ENCODE peak calls at places on chromosome 6, in four cellular contexts. B is vagina, H is stomach, M is ovary. X is an unnamed sample.

GRCh38 chr6:29451471-29452193 is 5.2 kb downstream of the OR11A1 start:
- DNase-seq in B (no peak), H (no peak), M (no peak), X (no peak)

GRCh38 chr6:17318435-17319165 is 37.4 kb downstream of the RBM24 start:
- DNase-seq in B (no peak), M (no peak), H (no peak), X (no peak)

GRCh38 chr6:51827580-51827979 is 259.8 kb downstream of the PKHD1 start:
- DNase-seq in B (no peak), H (no peak), M (no peak), X (no peak)

GRCh38 chr6:10412948-10413849 is 1.7 kb downstream of the TFAP2A start:
- DNase-seq in H (peak; percentile 73), B (peak; percentile 95), M (peak; percentile 30), X (peak; percentile 92)

GRCh38 chr6:98832282-98833100 is 1.9 kb upstream of the POU3F2 start:
- DNase-seq in B (no peak), H (no peak), M (peak; percentile 34), X (no peak)

GRCh38 chr6:82506526-82506925 is 142.9 kb downstream of the TPBG start:
- DNase-seq in B (no peak), H (no peak), M (no peak), X (no peak)

GRCh38 chr6:11854418-11855165 is 76.0 kb upstream of the ADTRP start:
- DNase-seq in B (no peak), H (no peak), M (no peak), X (no peak)

GRCh38 chr6:13014551-13015378 is 298.2 kb downstream of the PHACTR1 start:
- DNase-seq in B (no peak), H (no peak), M (no peak), X (no peak)

GRCh38 chr6:29554764-29555163 is 4.8 kb downstream of the UBD start:
- DNase-seq in M (no peak), H (no peak), B (no peak), X (no peak)

GRCh38 chr6:113920663-113921267 is 50.2 kb downstream of the HDAC2 start:
- DNase-seq in M (no peak), H (no peak), B (no peak), X (no peak)

GRCh38 chr6:110180228-110181008 is at the start of gene CDC40:
- DNase-seq in B (no peak), M (peak; percentile 71), H (peak; percentile 50), X (peak; percentile 56)

GRCh38 chr6:155110721-155111120 is 115.6 kb downstream of the TIAM2 start:
- DNase-seq in H (no peak), M (no peak), B (no peak), X (no peak)

GRCh38 chr6:132400641-132401119 is 595 bp downstream of the MOXD1 start:
- DNase-seq in B (no peak), M (no peak), H (no peak), X (no peak)

GRCh38 chr6:16401868-16402267 is 163.5 kb downstream of the GMPR start:
- DNase-seq in H (no peak), M (no peak), B (no peak), X (no peak)

GRCh38 chr6:45420083-45420908 is 42.6 kb upstream of the SUPT3H start:
- DNase-seq in M (peak; percentile 26), B (no peak), H (no peak), X (peak; percentile 7)

GRCh38 chr6:1575213-1576041 is 34.3 kb upstream of the FOXC1 start:
- DNase-seq in H (no peak), B (no peak), M (peak; percentile 66), X (no peak)

GRCh38 chr6:68235192-68235812 is 399.8 kb upstream of the ADGRB3 start:
- DNase-seq in B (no peak), M (no peak), H (no peak), X (no peak)

GRCh38 chr6:34143884-34144580 is 1.9 kb downstream of the GRM4 start:
- DNase-seq in H (no peak), M (no peak), B (no peak), X (no peak)
- TF ChIP-seq CTCF in H (no peak), M (no peak), B (no peak), X (no peak)

DNA sequence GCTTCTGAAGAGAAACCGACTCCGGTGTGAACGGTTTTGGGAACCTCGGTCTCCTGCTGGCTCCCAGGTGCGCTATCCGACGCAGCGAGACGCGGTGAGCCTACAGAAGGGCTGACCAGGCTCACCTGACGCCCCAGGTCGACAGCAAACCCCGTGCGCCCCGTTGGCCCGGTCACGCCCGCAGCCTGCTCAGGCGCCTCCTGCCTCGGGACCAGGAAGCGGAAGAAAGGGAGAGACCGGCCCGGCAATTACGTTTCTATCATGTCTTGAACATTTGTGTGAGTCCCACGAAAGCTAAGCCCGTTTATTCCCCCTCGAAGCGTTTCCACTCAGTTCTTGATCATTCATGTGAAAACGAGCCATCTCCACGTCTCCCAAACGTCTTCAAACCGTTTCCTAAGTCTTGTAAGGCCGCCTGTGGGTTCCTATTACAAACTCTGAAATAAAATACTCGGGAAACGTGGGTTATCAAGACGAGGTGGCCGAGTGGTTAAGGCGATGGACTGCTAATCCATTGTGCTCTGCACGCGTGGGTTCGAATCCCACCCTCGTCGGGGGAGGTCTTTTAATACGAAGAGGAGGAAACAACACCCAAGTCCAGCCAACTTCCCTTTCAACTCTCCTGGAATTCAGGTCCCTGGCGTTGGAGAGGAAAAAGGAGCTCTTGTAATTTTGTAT is 150.5 kb upstream of the PRSS16 start:
- DNase-seq in B (no peak), M (peak; percentile 28), H (peak; percentile 39), X (no peak)
- H3K27me3 ChIP-seq in B (no peaks in the 10 kb centered on the region), M (no peaks in the 10 kb centered on the region), H (peaks cover 71% of the 10 kb centered on the region), X (no peaks in the 10 kb centered on the region)

GRCh38 chr6:112879920-112880413 is 532.8 kb downstream of the RFPL4B start:
- DNase-seq in B (no peak), M (no peak), H (peak; percentile 49), X (peak; percentile 50)
- TF ChIP-seq POLR2A in B (no peak), M (no peak), H (no peak), X (no peak)

GRCh38 chr6:117840541-117840983 is 66.5 kb upstream of the SLC35F1 start:
- DNase-seq in H (no peak), M (no peak), B (no peak), X (peak; percentile 39)
- TF ChIP-seq CTCF in H (no peak), M (no peak), B (no peak), X (no peak)

GRCh38 chr6:167146173-167146572 is 11.6 kb downstream of the GPR31 start:
- DNase-seq in B (no peak), M (no peak), H (no peak), X (no peak)
- H3K27me3 ChIP-seq in B (no peaks in the 10 kb centered on the region), M (no peaks in the 10 kb centered on the region), H (peaks cover 44% of the 10 kb centered on the region), X (no peaks in the 10 kb centered on the region)

DNA sequence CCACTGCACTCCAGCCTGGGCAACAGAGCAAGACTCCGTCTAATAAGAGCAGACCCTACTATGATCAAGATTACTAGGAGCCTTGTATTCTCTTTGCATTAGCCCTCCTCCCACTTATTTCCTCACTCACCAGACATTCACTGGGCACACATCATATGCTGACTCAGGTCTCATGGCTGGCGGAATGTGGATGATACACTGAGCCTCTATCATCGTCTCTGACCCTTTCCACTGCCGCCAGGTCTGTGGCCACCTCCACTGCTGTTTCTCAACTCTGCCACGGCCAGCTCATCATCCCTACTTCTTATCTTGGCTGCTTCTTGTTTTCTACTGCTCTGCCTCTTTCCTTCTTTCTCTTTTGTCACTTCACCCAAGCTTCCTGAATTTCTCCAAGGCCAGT is 161.0 kb downstream of the BACH2 start:
- DNase-seq in B (no peak), H (no peak), M (no peak), X (no peak)
- TF ChIP-seq POLR2A in B (no peak), H (no peak), M (no peak), X (no peak)

X was measured in prostate gland.